ENCODE peak calls at places on chromosomes 12 and 14, in five cellular contexts. One of them, this sample, is unnamed.

GRCh38 chr12:8991371-8992085 is 2.2 kb downstream of the KLRG1 start:
- DNase-seq in prostate gland: no peak
- DNase-seq in transverse colon: no peak
- DNase-seq in adrenal gland: no peak
- DNase-seq in suprapubic skin: no peak
- DNase-seq in this sample: no peak

GRCh38 chr12:29242921-29243431 is 93.9 kb downstream of the FAR2 start:
- DNase-seq in transverse colon: no peak
- DNase-seq in suprapubic skin: no peak
- DNase-seq in adrenal gland: no peak
- DNase-seq in prostate gland: no peak
- DNase-seq in this sample: no peak

GRCh38 chr12:111643428-111643826 is 42.3 kb downstream of the BRAP start:
- DNase-seq in transverse colon: peak
- DNase-seq in suprapubic skin: no peak
- DNase-seq in adrenal gland: peak
- DNase-seq in prostate gland: peak
- DNase-seq in this sample: no peak

GRCh38 chr12:108267449-108267848 is 71.7 kb downstream of the CMKLR1 start:
- DNase-seq in adrenal gland: no peak
- DNase-seq in prostate gland: no peak
- DNase-seq in suprapubic skin: no peak
- DNase-seq in transverse colon: no peak
- DNase-seq in this sample: no peak

GRCh38 chr14:102182901-102183619 is 43.4 kb downstream of the WDR20 start:
- DNase-seq in adrenal gland: no peak
- DNase-seq in transverse colon: no peak
- DNase-seq in suprapubic skin: no peak
- DNase-seq in prostate gland: no peak
- DNase-seq in this sample: no peak

GRCh38 chr12:6224550-6224949 is 24.4 kb downstream of the CD9 start:
- DNase-seq in transverse colon: peak
- DNase-seq in prostate gland: no peak
- DNase-seq in suprapubic skin: no peak
- DNase-seq in adrenal gland: peak
- DNase-seq in this sample: no peak

GRCh38 chr12:108584456-108585065 is 13.3 kb downstream of the TMEM119 start:
- DNase-seq in transverse colon: no peak
- DNase-seq in prostate gland: no peak
- DNase-seq in adrenal gland: no peak
- DNase-seq in suprapubic skin: no peak
- DNase-seq in this sample: no peak

GRCh38 chr12:62933220-62933870 is 1.6 kb downstream of the PPM1H start:
- DNase-seq in prostate gland: peak
- DNase-seq in transverse colon: peak
- DNase-seq in suprapubic skin: no peak
- DNase-seq in adrenal gland: no peak
- DNase-seq in this sample: peak

GRCh38 chr12:98332626-98333025 is 182.8 kb upstream of the TMPO start:
- DNase-seq in prostate gland: no peak
- DNase-seq in transverse colon: no peak
- DNase-seq in adrenal gland: no peak
- DNase-seq in suprapubic skin: no peak
- DNase-seq in this sample: no peak

GRCh38 chr12:6183689-6184441 is 16.3 kb upstream of the CD9 start:
- DNase-seq in suprapubic skin: no peak
- DNase-seq in adrenal gland: no peak
- DNase-seq in transverse colon: peak
- DNase-seq in prostate gland: no peak
- DNase-seq in this sample: no peak

GRCh38 chr12:23361971-23362370 is 587.5 kb downstream of the SOX5 start:
- DNase-seq in adrenal gland: no peak
- DNase-seq in suprapubic skin: no peak
- DNase-seq in transverse colon: no peak
- DNase-seq in prostate gland: no peak
- DNase-seq in this sample: no peak

GRCh38 chr14:22163051-22163450 is 426.0 kb downstream of the DAD1 start:
- DNase-seq in prostate gland: no peak
- DNase-seq in transverse colon: no peak
- DNase-seq in adrenal gland: no peak
- DNase-seq in suprapubic skin: no peak
- DNase-seq in this sample: no peak
- TF ChIP-seq POLR2A in prostate gland: no peak
- TF ChIP-seq POLR2A in transverse colon: no peak
- TF ChIP-seq POLR2A in adrenal gland: no peak
- TF ChIP-seq POLR2A in suprapubic skin: no peak
- TF ChIP-seq POLR2A in this sample: no peak

GRCh38 chr14:44657153-44657552 is 150.1 kb upstream of the FSCB start:
- DNase-seq in prostate gland: no peak
- DNase-seq in transverse colon: no peak
- DNase-seq in suprapubic skin: no peak
- DNase-seq in adrenal gland: no peak
- DNase-seq in this sample: no peak

GRCh38 chr14:44658389-44658696 is 151.3 kb upstream of the FSCB start:
- DNase-seq in suprapubic skin: no peak
- DNase-seq in adrenal gland: no peak
- DNase-seq in transverse colon: no peak
- DNase-seq in prostate gland: no peak
- DNase-seq in this sample: no peak

GRCh38 chr14:44657688-44658388 is 150.8 kb upstream of the FSCB start:
- DNase-seq in adrenal gland: no peak
- DNase-seq in transverse colon: no peak
- DNase-seq in prostate gland: no peak
- DNase-seq in suprapubic skin: no peak
- DNase-seq in this sample: peak

DNA sequence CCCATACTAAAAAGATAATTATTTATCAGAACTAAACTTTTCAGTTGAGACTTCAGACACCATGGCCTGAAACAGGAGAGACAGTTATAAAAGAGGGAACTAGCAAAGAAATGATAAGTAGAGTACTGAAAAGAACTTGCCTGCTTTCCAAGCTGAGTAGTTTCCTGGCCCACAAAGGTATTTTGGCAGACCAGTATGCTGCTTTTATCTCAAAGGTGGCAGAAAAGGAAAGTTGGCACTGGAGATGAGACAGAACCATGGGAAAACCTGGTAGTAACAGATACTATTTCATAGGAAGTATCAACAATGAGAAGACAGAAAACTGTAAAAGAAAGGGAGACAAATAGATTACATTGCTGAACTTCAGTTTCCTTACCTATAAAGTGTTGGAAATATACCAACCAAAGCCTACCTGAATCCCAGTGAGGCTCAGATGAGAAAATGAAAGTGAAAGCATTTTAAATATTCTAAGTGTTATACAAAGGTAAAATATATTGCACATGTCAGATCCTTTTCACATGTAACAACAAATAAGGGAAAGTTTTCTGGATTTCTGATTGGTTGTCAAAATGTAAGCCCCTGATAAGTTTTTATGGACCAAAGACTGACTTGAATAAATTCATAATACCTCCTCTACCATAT is 155.3 kb upstream of the FSCB start:
- DNase-seq in prostate gland: no peak
- DNase-seq in transverse colon: no peak
- DNase-seq in adrenal gland: no peak
- DNase-seq in suprapubic skin: no peak
- DNase-seq in this sample: peak
- H3K27ac ChIP-seq in prostate gland: no peak
- H3K27ac ChIP-seq in transverse colon: no peak
- H3K27ac ChIP-seq in adrenal gland: no peak
- H3K27ac ChIP-seq in suprapubic skin: no peak
- H3K27ac ChIP-seq in this sample: peak

GRCh38 chr14:20306079-20306423 is 300 bp upstream of the TTC5 start:
- DNase-seq in prostate gland: no peak
- DNase-seq in transverse colon: no peak
- DNase-seq in adrenal gland: no peak
- DNase-seq in suprapubic skin: no peak
- DNase-seq in this sample: no peak

GRCh38 chr14:20302042-20302761 is 3.5 kb downstream of the TTC5 start:
- DNase-seq in suprapubic skin: no peak
- DNase-seq in transverse colon: no peak
- DNase-seq in prostate gland: no peak
- DNase-seq in adrenal gland: no peak
- DNase-seq in this sample: no peak

GRCh38 chr14:20305265-20306078 is at the start of gene TTC5:
- DNase-seq in suprapubic skin: peak
- DNase-seq in adrenal gland: peak
- DNase-seq in transverse colon: peak
- DNase-seq in prostate gland: peak
- DNase-seq in this sample: peak
- TF ChIP-seq POLR2A in suprapubic skin: no peak
- TF ChIP-seq POLR2A in adrenal gland: no peak
- TF ChIP-seq POLR2A in transverse colon: no peak
- TF ChIP-seq POLR2A in prostate gland: no peak
- TF ChIP-seq POLR2A in this sample: no peak

DNA sequence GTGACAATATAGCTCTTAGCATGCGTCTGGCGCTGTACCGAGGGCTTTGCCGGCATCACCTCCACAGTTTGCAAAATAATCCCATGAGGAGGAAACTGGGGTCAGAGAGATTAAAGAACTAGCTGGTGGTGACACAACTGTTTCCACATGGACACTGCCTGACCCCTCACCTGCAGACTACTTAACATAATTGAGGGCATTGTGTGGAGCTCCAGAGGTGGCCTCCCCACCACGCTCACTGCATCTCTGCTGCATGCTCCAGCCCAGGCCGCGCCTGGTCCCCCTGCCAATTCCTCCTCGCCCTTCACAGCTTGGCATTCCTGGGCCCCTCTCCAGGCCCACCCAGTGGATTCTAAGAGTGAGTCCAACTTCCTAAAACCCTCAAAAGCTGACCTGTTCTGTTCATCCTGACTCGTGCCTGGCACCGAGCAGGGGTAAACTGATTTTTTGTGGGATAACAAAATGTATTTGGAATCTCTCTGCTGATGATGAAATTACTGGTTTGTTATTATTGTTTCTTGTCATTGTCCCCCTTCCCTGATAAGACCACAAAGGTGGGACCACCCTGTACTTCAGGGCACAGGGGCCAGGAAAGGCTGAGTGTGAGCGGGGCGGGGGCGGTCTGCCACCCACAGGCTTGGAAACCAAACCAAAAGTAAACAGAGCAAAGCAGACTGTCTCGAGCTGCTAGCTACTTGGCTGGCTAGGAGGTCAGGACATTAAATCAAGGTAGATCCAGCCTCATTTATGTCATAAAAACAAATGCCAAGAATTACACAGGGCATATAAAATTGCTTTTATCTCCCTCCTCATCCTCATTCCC is 40.6 kb downstream of the CHGA start:
- DNase-seq in adrenal gland: no peak
- DNase-seq in transverse colon: no peak
- DNase-seq in suprapubic skin: no peak
- DNase-seq in prostate gland: peak
- DNase-seq in this sample: no peak
- H3K27ac ChIP-seq in adrenal gland: no peak
- H3K27ac ChIP-seq in transverse colon: peak
- H3K27ac ChIP-seq in suprapubic skin: no peak
- H3K27ac ChIP-seq in prostate gland: peak
- H3K27ac ChIP-seq in this sample: no peak

DNA sequence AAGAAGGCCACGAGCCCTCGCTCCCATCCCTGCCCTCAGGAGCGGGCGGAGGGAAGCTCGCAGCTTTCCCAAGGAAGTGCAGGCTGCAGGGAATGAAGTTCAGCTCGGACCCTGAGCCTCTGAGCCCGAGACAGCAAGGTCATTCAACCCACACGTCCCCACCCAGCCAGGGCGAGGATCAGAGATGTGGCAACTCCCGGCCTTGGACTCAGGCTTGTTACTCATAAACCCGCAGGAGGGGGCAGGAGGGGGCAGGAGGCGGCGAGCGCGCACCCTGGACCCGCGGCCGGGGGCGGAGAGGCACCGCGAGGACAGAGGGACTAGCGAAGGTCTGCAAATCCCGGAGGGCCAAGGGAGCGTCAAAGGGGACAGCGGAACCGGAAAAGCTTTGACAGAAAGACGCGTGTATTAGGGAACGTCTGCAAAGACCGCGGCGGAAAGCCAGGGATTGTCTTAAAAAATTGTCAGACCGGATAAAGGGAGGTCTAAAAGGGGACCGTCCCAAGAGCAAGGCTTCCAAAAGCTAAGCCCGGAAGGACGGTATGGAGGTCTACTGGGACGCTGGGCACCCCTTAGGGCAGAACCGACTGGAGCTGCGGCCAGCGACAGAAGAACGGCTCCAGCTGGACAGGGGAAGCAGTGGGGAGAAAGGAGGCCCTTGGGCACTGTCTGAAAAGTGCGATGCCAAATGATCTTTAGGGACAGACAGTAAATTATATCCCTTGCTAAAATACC is 609 bp upstream of the DCAF11 start:
- DNase-seq in adrenal gland: peak
- DNase-seq in prostate gland: peak
- DNase-seq in suprapubic skin: peak
- DNase-seq in transverse colon: peak
- DNase-seq in this sample: peak
- TF ChIP-seq POLR2A in adrenal gland: peak
- TF ChIP-seq POLR2A in prostate gland: peak
- TF ChIP-seq POLR2A in suprapubic skin: no peak
- TF ChIP-seq POLR2A in transverse colon: peak
- TF ChIP-seq POLR2A in this sample: peak

DNA sequence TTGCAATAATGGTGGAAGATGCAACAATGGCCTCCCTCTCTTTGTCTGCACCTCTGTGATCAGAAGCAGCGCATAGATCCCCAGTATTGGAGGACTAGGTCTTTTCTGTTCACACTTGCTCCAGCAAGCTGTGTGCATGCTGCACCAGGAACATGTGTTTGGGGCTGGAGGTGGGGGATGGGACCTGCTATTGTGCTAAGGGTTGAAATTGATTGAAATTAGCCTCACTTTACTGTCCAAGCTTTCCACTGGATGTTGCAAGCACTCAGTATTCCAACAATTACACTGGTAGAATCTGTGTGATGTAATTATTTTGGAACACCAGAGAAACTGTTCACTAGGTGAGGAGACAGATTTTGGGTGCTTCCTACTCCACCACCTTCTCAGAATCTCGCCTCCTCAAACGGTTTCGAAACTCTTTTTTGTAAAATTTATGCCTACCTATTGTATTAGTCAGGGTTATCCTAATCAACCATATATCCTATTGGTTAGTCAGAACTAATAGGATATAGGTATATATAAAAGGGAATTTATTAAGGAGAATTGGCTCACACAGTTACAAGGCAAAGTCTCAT is 35.6 kb downstream of the IFT81 start:
- DNase-seq in suprapubic skin: no peak
- DNase-seq in prostate gland: no peak
- DNase-seq in adrenal gland: no peak
- DNase-seq in transverse colon: no peak
- DNase-seq in this sample: no peak
- H3K27ac ChIP-seq in suprapubic skin: no peak
- H3K27ac ChIP-seq in prostate gland: no peak
- H3K27ac ChIP-seq in adrenal gland: no peak
- H3K27ac ChIP-seq in transverse colon: no peak
- H3K27ac ChIP-seq in this sample: no peak